ENCODE peak calls at places on chromosomes 13 and 19, in four cellular contexts. P, R, Y and W are unnamed samples.

GRCh38 chr19:1718382-1719315 is 34.7 kb upstream of the ONECUT3 start:
- DNase-seq in P (no peak), R (no peak), Y (no peak), W (no peak)

GRCh38 chr13:97977982-97978381 is 24.5 kb downstream of the IPO5 start:
- DNase-seq in P (no peak), R (no peak), Y (no peak), W (no peak)

GRCh38 chr13:89066868-89067466 is 1395.8 kb downstream of the SLITRK5 start:
- DNase-seq in P (peak; percentile 44), R (no peak), Y (no peak), W (peak; percentile 39)

GRCh38 chr19:41813911-41814310 is 17.5 kb downstream of the CEACAM3 start:
- DNase-seq in P (no peak), R (no peak), Y (no peak), W (no peak)

GRCh38 chr13:44573790-44574465 is 2.2 kb downstream of the TSC22D1 start:
- DNase-seq in P (peak; percentile 11), R (no peak), Y (no peak), W (peak; percentile 55)

GRCh38 chr19:42271861-42272534 is 2.9 kb downstream of the CIC start:
- DNase-seq in P (no peak), R (no peak), Y (no peak), W (no peak)

GRCh38 chr13:92974905-92975429 is 251.6 kb upstream of the GPC6 start:
- DNase-seq in P (no peak), R (no peak), Y (no peak), W (no peak)

GRCh38 chr19:33212024-33212772 is 13.5 kb downstream of the SLC7A10 start:
- DNase-seq in P (no peak), R (no peak), Y (no peak), W (no peak)

GRCh38 chr13:110240352-110240751 is 66.6 kb downstream of the COL4A1 start:
- DNase-seq in P (no peak), R (no peak), Y (no peak), W (no peak)

GRCh38 chr19:35639863-35640262 is 1.7 kb upstream of the ETV2 start:
- DNase-seq in P (no peak), R (no peak), Y (no peak), W (no peak)

GRCh38 chr13:40772765-40773473 is 1.9 kb upstream of the MRPS31 start:
- DNase-seq in P (peak; percentile 73), R (no peak), Y (no peak), W (no peak)

GRCh38 chr13:73765651-73766384 is 368.4 kb downstream of the KLF12 start:
- DNase-seq in P (peak; percentile 75), R (no peak), Y (no peak), W (no peak)

GRCh38 chr19:47094557-47095517 is 18.7 kb downstream of the ZC3H4 start:
- DNase-seq in P (peak; percentile 85), R (no peak), Y (no peak), W (no peak)

GRCh38 chr13:110229905-110230563 is 76.9 kb downstream of the COL4A1 start:
- DNase-seq in P (no peak), R (no peak), Y (no peak), W (no peak)

GRCh38 chr19:22603518-22604440 is 30.3 kb upstream of the ZNF492 start:
- DNase-seq in P (no peak), R (no peak), Y (no peak), W (no peak)

GRCh38 chr13:85140192-85140591 is 659.0 kb downstream of the SLITRK6 start:
- DNase-seq in P (no peak), R (no peak), Y (no peak), W (no peak)

GRCh38 chr19:53195265-53195879 is 2.2 kb upstream of the ZNF665 start:
- DNase-seq in P (peak; percentile 67), R (peak; percentile 56), Y (no peak), W (peak; percentile 67)

GRCh38 chr19:43534811-43535761 is 2.1 kb downstream of the ZNF575 start:
- DNase-seq in P (peak; percentile 35), R (peak; percentile 40), Y (peak; percentile 76), W (peak; percentile 59)

GRCh38 chr19:47270408-47270807 is 4.3 kb upstream of the INAFM1 start:
- DNase-seq in P (no peak), R (no peak), Y (no peak), W (no peak)

GRCh38 chr13:73462241-73462640 is 403.4 kb downstream of the KLF5 start:
- DNase-seq in P (no peak), R (no peak), Y (no peak), W (no peak)

GRCh38 chr19:51090471-51090870 is 7.8 kb upstream of the KLK14 start:
- DNase-seq in P (no peak), R (no peak), Y (no peak), W (no peak)

GRCh38 chr19:18568367-18568766 is 3.3 kb upstream of the UBA52 start:
- DNase-seq in P (no peak), R (no peak), Y (no peak), W (no peak)

GRCh38 chr13:41122838-41123237 is 9.8 kb downstream of the KBTBD6 start:
- DNase-seq in P (no peak), R (no peak), Y (no peak), W (no peak)

GRCh38 chr19:50359432-50359818 is 6.0 kb downstream of the NAPSA start:
- DNase-seq in P (no peak), R (no peak), Y (no peak), W (no peak)

GRCh38 chr13:103351035-103351828 is 285.0 kb upstream of the SLC10A2 start:
- DNase-seq in P (no peak), R (no peak), Y (peak; percentile 21), W (no peak)

GRCh38 chr13:99018418-99019180 is 40.7 kb upstream of the DOCK9 start:
- DNase-seq in P (no peak), R (no peak), Y (no peak), W (no peak)

GRCh38 chr13:34620073-34620858 is 321.8 kb upstream of the NBEA start:
- DNase-seq in P (no peak), R (no peak), Y (no peak), W (no peak)

GRCh38 chr13:81872581-81872980 is 1531.7 kb upstream of the SPRY2 start:
- DNase-seq in P (peak; percentile 38), R (no peak), Y (no peak), W (no peak)

GRCh38 chr13:48232420-48233096 is 448 bp upstream of the ITM2B start:
- DNase-seq in P (peak; percentile 57), R (no peak), Y (no peak), W (peak; percentile 26)

GRCh38 chr13:45546410-45546765 is 69.2 kb downstream of the ERICH6B start:
- DNase-seq in P (no peak), R (no peak), Y (no peak), W (no peak)

GRCh38 chr13:101614491-101614890 is 162.0 kb downstream of the ITGBL1 start:
- DNase-seq in P (no peak), R (no peak), Y (no peak), W (no peak)

GRCh38 chr13:33999830-34000605 is 182.1 kb downstream of the RFC3 start:
- DNase-seq in P (no peak), R (no peak), Y (no peak), W (no peak)

GRCh38 chr13:57787058-57787791 is 155.7 kb downstream of the PCDH17 start:
- DNase-seq in P (no peak), R (no peak), Y (peak; percentile 31), W (no peak)

GRCh38 chr19:958967-959685 is 25.0 kb upstream of the WDR18 start:
- DNase-seq in P (peak; percentile 59), R (peak; percentile 81), Y (no peak), W (peak; percentile 81)

GRCh38 chr19:14474827-14475226 is 327 bp downstream of the PTGER1 start:
- DNase-seq in P (no peak), R (peak; percentile 5), Y (no peak), W (no peak)

GRCh38 chr19:14472202-14472961 is 2.8 kb downstream of the PTGER1 start:
- DNase-seq in P (no peak), R (peak; percentile 90), Y (no peak), W (peak; percentile 50)

GRCh38 chr19:14473915-14474578 is 1.1 kb downstream of the PTGER1 start:
- DNase-seq in P (no peak), R (peak; percentile 9), Y (no peak), W (no peak)

GRCh38 chr19:14471436-14472187 is 3.5 kb downstream of the PTGER1 start:
- DNase-seq in P (no peak), R (peak; percentile 10), Y (no peak), W (no peak)

DNA sequence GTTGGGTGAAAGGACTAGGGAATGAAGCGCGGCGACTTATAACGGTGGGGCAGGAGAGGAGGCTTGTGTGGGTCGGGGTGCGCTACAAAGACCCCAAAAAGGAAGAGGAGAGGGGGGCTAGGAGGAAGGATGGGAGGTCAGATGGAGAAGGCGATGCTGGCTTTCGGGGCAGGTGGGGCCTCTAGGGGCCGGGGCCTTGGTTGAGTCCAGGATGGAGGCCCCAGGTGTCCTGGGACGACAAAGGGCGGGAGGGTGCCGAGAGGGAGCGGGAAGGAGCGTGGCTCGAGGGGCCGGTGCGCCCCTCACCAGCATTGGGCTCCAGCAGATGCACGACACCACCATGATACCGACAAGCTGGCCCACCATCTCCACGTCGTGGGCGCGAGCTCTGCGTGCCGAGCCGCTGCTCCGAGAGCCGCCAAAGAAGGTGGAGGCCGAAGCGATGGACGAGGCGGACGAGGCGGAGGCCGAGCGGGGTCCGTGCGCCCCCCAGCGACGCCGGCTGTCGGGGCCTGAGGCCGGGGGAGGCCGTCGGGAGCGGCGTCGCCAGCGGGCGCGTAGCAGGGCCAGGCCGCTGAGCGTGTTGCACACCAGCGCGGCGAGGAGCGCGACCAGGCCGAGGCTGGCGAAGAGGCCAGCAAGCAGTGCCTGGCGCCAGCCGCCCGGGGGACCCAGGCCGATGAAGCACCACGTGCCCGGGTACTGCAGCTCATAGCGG is 1.9 kb downstream of the PTGER1 start:
- DNase-seq in P (no peak), R (peak; percentile 12), Y (no peak), W (no peak)
- TF ChIP-seq CEBPB in P (no peak), R (no peak), Y (no peak), W (no peak)

DNA sequence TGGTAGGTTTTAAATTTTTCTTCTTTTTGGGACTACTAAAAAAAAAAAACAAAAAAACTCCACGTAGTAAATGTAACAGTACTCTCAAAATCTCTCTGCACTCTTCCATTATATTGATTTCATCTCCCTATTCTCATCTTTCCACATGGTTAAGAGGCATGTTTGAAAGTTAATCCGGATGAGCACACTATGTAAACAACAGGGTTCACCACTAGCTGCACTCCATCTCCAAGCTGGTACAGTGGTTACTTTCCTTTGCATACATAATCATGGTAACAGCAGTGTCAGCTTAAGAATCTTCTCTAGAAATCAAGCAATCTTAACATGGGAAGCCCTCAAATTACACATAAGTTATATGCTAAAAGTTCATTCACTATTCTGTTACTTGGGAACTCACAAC is 92.7 kb downstream of the MIPEP start:
- DNase-seq in P (peak; percentile 34), R (no peak), Y (no peak), W (no peak)
- TF ChIP-seq JUN in P (no peak), R (no peak), Y (no peak), W (no peak)

GRCh38 chr19:6100284-6100915 is 9.9 kb downstream of the RFX2 start:
- DNase-seq in P (no peak), R (peak; percentile 53), Y (no peak), W (no peak)
- TF ChIP-seq CEBPB in P (no peak), R (no peak), Y (no peak), W (no peak)

GRCh38 chr13:20174656-20175405 is 14.0 kb upstream of the GJA3 start:
- DNase-seq in P (peak; percentile 26), R (peak; percentile 20), Y (peak; percentile 53), W (peak; percentile 69)
- TF ChIP-seq JUN in P (no peak), R (peak; percentile 69), Y (no peak), W (no peak)